ENCODE peak calls at places on chromosomes 5 and 9, in seven cellular contexts. R, M, L, D, I, K and V are unnamed samples.

GRCh38 chr5:117872798-117873368 is 1115.5 kb downstream of the DTWD2 start:
- DNase-seq in R (no peak), M (peak), L (no peak), D (peak), I (no peak), K (no peak), V (no peak)

GRCh38 chr9:133619791-133620190 is 10.6 kb upstream of the FAM163B start:
- DNase-seq in R (peak), M (no peak), L (no peak), D (no peak), I (no peak), K (no peak), V (no peak)

GRCh38 chr9:109168170-109168569 is 1.1 kb upstream of the FRRS1L start:
- DNase-seq in R (no peak), M (no peak), L (no peak), D (no peak), I (no peak), K (no peak), V (no peak)

GRCh38 chr5:114101153-114101552 is 260.7 kb upstream of the KCNN2 start:
- DNase-seq in R (peak), M (no peak), L (peak), D (peak), I (no peak), K (peak), V (no peak)

GRCh38 chr5:94849821-94850736 is 231.6 kb downstream of the SLF1 start:
- DNase-seq in R (peak), M (peak), L (peak), D (peak), I (no peak), K (peak), V (peak)

GRCh38 chr9:37082214-37082765 is 38.1 kb upstream of the ZCCHC7 start:
- DNase-seq in R (no peak), M (no peak), L (peak), D (peak), I (no peak), K (no peak), V (no peak)

GRCh38 chr9:81522721-81523551 is 166.4 kb downstream of the TLE1 start:
- DNase-seq in R (peak), M (peak), L (peak), D (peak), I (no peak), K (peak), V (no peak)

GRCh38 chr5:98248949-98249348 is 524.5 kb upstream of the RGMB start:
- DNase-seq in R (peak), M (no peak), L (peak), D (no peak), I (no peak), K (peak), V (no peak)

GRCh38 chr5:31854181-31854624 is 215.3 kb downstream of the PDZD2 start:
- DNase-seq in R (peak), M (peak), L (peak), D (peak), I (peak), K (peak), V (no peak)

GRCh38 chr9:128382261-128382660 is 11.1 kb downstream of the URM1 start:
- DNase-seq in R (no peak), M (no peak), L (no peak), D (no peak), I (no peak), K (no peak), V (no peak)
- H2BK120ac ChIP-seq in R (no peak), M (no peak), L (no peak), D (no peak), I (no peak), K (no peak), V (no peak)

DNA sequence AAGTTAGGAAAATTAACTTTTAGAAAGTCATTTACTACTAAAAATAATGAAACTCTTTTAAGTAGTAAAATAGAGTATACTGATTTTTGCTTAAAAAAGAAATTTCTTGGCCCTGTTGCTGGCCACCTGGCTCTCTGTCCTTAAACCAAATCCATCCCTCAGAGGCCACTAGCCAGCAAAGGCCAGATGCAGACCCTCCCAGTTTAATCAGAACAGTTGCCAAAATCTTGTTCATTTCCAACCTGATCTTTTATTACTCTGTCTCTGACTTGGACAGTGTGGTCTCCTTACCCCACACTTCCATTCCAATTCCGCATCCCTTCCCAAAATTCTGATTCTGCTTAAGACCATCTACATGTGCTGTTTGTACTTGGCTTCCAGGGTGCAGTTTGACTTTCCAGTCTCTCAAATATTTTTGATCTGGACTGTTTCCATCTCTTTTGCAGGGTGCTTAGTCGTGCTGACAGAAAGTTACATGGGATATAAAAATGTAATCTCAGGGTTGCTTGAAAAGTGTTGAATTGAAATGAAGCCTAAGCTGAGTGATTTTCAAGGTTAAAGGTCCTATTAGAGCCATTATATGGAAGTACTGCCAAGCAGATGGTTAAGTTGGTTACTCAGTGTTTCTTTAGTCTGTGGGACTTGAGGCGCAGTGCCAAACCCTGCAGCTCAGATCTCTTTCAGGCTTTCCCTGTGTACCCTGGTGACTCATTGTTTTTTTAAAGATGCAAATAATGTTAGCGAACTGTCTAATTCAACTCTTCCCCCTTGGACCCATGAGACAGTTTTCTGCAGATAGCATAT is 18.4 kb upstream of the DCP2 start:
- DNase-seq in R (peak), M (no peak), L (peak), D (no peak), I (no peak), K (no peak), V (no peak)
- H3K4me2 ChIP-seq in R (no peak), M (no peak), L (peak), D (no peak), I (no peak), K (no peak), V (no peak)

DNA sequence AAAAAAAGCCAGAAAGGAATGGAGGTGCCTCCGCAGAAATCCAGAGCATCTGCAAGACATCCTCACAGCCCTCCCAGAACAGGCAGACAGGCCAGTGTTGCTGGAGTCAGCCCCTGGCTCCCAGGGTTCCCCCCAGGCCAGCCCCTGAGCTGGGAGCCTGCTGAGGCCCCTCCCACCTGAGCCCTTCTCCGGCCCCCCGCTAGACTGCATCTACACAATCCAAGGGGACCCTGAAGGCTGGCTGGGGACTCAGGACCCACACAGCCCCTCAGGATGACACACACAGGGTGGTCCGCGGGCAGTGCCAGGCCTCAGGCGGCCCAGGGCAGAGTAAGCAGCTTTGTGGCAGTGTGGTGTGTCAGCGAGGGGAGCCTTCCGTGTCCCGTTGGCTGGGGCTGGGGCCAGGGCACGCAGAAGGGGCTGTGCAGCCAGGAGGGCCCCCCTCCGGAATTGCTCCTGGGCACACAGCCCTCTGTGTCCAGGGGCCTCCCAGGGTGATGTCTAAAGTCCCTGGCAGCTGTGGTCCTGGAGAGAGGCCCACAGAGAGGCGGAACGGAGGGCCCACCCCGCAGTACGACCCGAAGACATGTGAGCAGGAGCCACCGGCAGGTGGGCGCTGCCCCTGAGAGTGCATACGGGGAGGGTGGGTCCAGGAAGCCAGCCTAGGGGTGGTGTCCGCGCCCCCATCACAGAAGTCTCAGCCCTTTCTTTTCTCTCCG is 2.9 kb downstream of the TMEM250 start:
- DNase-seq in R (no peak), M (no peak), L (no peak), D (no peak), I (no peak), K (no peak), V (no peak)
- H2BK120ac ChIP-seq in R (no peak), M (no peak), L (no peak), D (no peak), I (no peak), K (no peak), V (no peak)

GRCh38 chr9:130930804-130931349 is 8.2 kb downstream of the FIBCD1 start:
- DNase-seq in R (no peak), M (no peak), L (no peak), D (no peak), I (no peak), K (no peak), V (no peak)
- H3K4me2 ChIP-seq in R (no peak), M (no peak), L (no peak), D (no peak), I (no peak), K (no peak), V (no peak)

GRCh38 chr5:112312810-112313209 is 106.3 kb downstream of the EPB41L4A start:
- DNase-seq in R (peak), M (no peak), L (no peak), D (no peak), I (no peak), K (peak), V (no peak)
- H2BK120ac ChIP-seq in R (no peak), M (no peak), L (no peak), D (no peak), I (no peak), K (no peak), V (no peak)

DNA sequence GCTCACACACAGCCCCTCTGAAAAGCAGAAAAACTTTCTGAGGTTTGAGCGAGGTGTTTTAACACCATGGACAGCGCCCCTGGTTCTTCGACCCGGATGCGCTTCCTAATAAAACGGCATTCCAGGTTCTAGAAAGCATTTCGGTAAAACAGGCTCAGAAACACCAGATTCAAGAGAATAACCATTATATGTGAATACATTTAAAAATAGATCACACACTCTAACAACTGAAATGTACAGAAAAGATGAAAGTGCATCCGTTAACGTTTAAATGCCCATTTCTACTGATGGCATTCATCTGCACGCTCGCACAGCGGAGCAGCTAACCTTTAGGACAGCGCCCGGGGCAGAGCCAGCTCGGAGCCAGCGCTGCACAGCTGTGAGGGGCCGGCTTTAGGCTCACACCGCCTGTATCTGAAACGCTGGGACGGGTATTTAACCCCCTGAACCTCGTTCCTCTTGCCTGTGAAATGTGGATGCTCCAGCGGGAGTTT is 26.3 kb upstream of the TENT4A start:
- DNase-seq in R (peak), M (peak), L (peak), D (peak), I (no peak), K (peak), V (peak)
- H3K4me2 ChIP-seq in R (peak), M (peak), L (peak), D (no peak), I (peak), K (peak), V (peak)

DNA sequence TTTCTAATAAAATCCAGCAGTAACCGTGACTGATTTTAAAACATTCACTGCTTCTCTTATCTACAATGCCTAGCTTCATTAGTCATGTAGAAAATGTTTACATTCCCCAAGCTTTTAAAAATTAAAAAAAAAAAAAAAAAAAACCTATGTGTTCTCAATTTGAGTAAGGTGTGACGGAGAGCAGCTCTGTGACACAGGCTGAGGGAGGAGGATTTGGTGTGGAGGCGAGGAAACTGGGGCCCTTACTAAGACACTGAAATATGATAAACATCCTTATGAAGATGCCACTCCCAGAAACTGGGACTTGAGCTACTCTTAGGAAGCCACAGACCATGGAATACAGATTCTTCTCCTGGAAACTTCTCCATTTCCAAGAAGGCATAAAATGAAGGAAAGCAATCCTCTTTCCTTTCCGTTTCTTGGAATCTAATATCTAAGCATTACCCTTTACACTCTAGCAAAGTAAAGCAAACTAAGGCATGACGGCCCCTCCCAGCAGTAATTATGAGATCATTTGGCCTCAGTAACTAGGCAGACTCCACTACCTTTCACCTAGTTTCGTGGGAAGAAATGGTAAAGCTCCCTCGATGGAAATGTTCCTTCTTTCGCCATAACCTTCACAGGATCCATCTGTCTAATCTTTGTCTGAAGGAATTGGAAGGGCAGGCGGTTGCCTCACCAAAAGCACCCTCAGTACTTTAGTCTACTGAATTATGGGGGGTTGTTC is 23.5 kb downstream of the GRAMD2B start:
- DNase-seq in R (peak), M (no peak), L (peak), D (no peak), I (no peak), K (peak), V (no peak)
- H2BK120ac ChIP-seq in R (no peak), M (no peak), L (peak), D (no peak), I (no peak), K (peak), V (no peak)

GRCh38 chr9:20326516-20326915 is 295.8 kb downstream of the MLLT3 start:
- DNase-seq in R (no peak), M (no peak), L (no peak), D (no peak), I (no peak), K (no peak), V (no peak)

GRCh38 chr9:20335668-20336332 is 286.5 kb downstream of the MLLT3 start:
- DNase-seq in R (no peak), M (no peak), L (no peak), D (no peak), I (no peak), K (no peak), V (no peak)

GRCh38 chr9:20330688-20331087 is 291.6 kb downstream of the MLLT3 start:
- DNase-seq in R (no peak), M (no peak), L (no peak), D (no peak), I (no peak), K (no peak), V (no peak)

DNA sequence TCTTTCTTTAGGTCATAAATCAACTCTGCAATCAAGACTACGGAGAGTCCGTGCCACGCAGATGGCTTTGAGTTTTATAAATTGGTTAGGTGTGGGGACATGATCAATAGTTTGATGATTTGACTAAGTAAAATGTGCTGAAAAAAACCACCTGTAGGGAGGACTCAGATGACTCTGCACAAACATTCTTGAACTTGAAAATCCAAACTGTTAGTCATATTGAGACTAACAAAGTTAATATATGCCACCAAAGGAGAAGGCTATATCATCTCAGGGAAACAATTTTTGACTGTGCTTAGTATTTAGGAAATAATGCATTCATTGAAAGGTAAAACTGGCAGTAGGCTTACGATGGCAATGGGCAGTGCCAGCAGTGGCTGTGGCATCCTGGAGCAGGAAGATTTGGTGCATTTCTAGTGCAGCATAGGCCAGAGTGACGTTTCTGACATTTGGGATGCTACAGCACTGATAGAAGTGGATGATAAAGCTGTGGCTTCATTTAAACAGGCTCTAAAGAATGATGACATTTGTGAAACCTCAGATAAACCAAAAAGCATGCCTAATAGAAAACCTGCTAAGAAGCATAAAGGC is 291.1 kb downstream of the MLLT3 start:
- DNase-seq in R (no peak), M (no peak), L (no peak), D (no peak), I (no peak), K (no peak), V (no peak)
- H3K4me2 ChIP-seq in R (no peak), M (no peak), L (no peak), D (no peak), I (no peak), K (no peak), V (no peak)